ENCODE peak calls at places on chromosome 13, in seven cellular contexts. B, M, R, Q, J, U and Y are unnamed samples.

GRCh38 chr13:113028336-113029060 is 59.5 kb downstream of the MCF2L start:
- DNase-seq in B (no peak), M (no peak), R (no peak), Q (no peak), J (no peak), U (no peak), Y (no peak)

GRCh38 chr13:71880753-71881541 is 13.9 kb upstream of the DACH1 start:
- DNase-seq in B (no peak), M (peak), R (no peak), Q (no peak), J (no peak), U (no peak), Y (no peak)

GRCh38 chr13:30125422-30126073 is 181.8 kb downstream of the KATNAL1 start:
- DNase-seq in B (no peak), M (no peak), R (no peak), Q (no peak), J (no peak), U (no peak), Y (no peak)

GRCh38 chr13:28558126-28558525 is 63.2 kb upstream of the FLT1 start:
- DNase-seq in B (no peak), M (peak), R (no peak), Q (no peak), J (no peak), U (no peak), Y (no peak)

GRCh38 chr13:100899720-100900316 is 225.2 kb upstream of the TMTC4 start:
- DNase-seq in B (no peak), M (no peak), R (no peak), Q (no peak), J (no peak), U (no peak), Y (no peak)

GRCh38 chr13:50722437-50723125 is 120.9 kb downstream of the DLEU7 start:
- DNase-seq in B (no peak), M (no peak), R (no peak), Q (no peak), J (no peak), U (no peak), Y (no peak)

GRCh38 chr13:59374720-59375119 is 789.0 kb downstream of the DIAPH3 start:
- DNase-seq in B (peak), M (no peak), R (no peak), Q (no peak), J (no peak), U (no peak), Y (no peak)

GRCh38 chr13:98658131-98658530 is 81.2 kb upstream of the STK24 start:
- DNase-seq in B (no peak), M (no peak), R (no peak), Q (no peak), J (no peak), U (no peak), Y (no peak)

GRCh38 chr13:34017231-34017630 is 199.3 kb downstream of the RFC3 start:
- DNase-seq in B (no peak), M (no peak), R (no peak), Q (no peak), J (no peak), U (no peak), Y (no peak)

GRCh38 chr13:70014337-70014736 is 93.3 kb upstream of the ATXN8OS start:
- DNase-seq in B (no peak), M (no peak), R (no peak), Q (no peak), J (no peak), U (no peak), Y (no peak)

GRCh38 chr13:25214371-25215252 is 42.5 kb upstream of the AMER2 start:
- DNase-seq in B (no peak), M (no peak), R (no peak), Q (no peak), J (no peak), U (no peak), Y (no peak)

GRCh38 chr13:21526707-21527454 is 67.8 kb upstream of the ZDHHC20 start:
- DNase-seq in B (no peak), M (no peak), R (no peak), Q (no peak), J (no peak), U (no peak), Y (no peak)